ENCODE peak calls at places on chromosome 4, in four cellular contexts. One of them, this sample, is unnamed.
A peak's percentile ranks its signal among the peaks of the same experiment; 100 is the strongest.

GRCh38 chr4:31518796-31519250 is 798.7 kb downstream of the PCDH7 start:
- DNase-seq in HepG2: no peak
- DNase-seq in GM12878: no peak
- DNase-seq in K562: no peak
- DNase-seq in this sample: no peak

GRCh38 chr4:3531306-3531886 is 826 bp downstream of the LRPAP1 start:
- DNase-seq in HepG2: no peak
- DNase-seq in GM12878: no peak
- DNase-seq in K562: no peak
- DNase-seq in this sample: no peak

GRCh38 chr4:162891788-162892707 is 274.6 kb downstream of the NAF1 start:
- DNase-seq in HepG2: no peak
- DNase-seq in GM12878: peak; percentile 89
- DNase-seq in K562: no peak
- DNase-seq in this sample: no peak

GRCh38 chr4:95284668-95285067 is 264.1 kb downstream of the UNC5C start:
- DNase-seq in HepG2: no peak
- DNase-seq in GM12878: no peak
- DNase-seq in K562: no peak
- DNase-seq in this sample: no peak

GRCh38 chr4:51943221-51943620 is 76.9 kb downstream of the LRRC66 start:
- DNase-seq in HepG2: peak; percentile 16
- DNase-seq in GM12878: no peak
- DNase-seq in K562: no peak
- DNase-seq in this sample: no peak

GRCh38 chr4:4659871-4660651 is 118.2 kb upstream of the STX18 start:
- DNase-seq in HepG2: no peak
- DNase-seq in GM12878: no peak
- DNase-seq in K562: peak; percentile 44
- DNase-seq in this sample: no peak

GRCh38 chr4:13289391-13289790 is 194.7 kb downstream of the RAB28 start:
- DNase-seq in HepG2: no peak
- DNase-seq in GM12878: no peak
- DNase-seq in K562: no peak
- DNase-seq in this sample: no peak

GRCh38 chr4:151046609-151047008 is 31.5 kb upstream of the LRBA start:
- DNase-seq in HepG2: no peak
- DNase-seq in GM12878: no peak
- DNase-seq in K562: no peak
- DNase-seq in this sample: no peak

GRCh38 chr4:126762651-126763247 is 870.0 kb upstream of the INTU start:
- DNase-seq in HepG2: no peak
- DNase-seq in GM12878: no peak
- DNase-seq in K562: no peak
- DNase-seq in this sample: no peak
- TF ChIP-seq JUNB in HepG2: no peak
- TF ChIP-seq JUNB in GM12878: no peak
- TF ChIP-seq JUNB in K562: no peak
- TF ChIP-seq JUNB in this sample: no peak

DNA sequence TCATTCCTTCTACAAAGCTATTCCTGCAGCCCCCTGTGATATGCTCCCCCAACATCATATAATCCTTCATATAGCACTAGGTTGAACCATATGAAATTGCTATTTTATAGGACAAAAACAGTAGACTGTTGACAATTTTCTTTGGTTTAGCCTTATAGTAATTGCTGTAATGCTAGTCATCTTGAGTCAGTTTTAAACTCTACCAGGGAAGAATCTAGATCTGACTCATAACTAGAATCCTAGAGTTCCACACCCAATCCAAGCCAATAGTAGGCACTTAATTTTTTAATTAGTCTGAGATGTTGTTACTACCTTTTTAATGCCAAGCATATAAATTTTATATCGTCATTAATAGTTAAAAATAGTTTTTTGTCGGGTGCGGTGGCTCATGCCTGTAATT is 136.8 kb downstream of the CHRNA9 start:
- DNase-seq in HepG2: no peak
- DNase-seq in GM12878: no peak
- DNase-seq in K562: no peak
- DNase-seq in this sample: no peak
- H3K79me2 ChIP-seq in HepG2: no peaks in the 10 kb centered on the region
- H3K79me2 ChIP-seq in GM12878: peaks cover 36% of the 10 kb centered on the region
- H3K79me2 ChIP-seq in K562: no peaks in the 10 kb centered on the region
- H3K79me2 ChIP-seq in this sample: peaks cover 51% of the 10 kb centered on the region

DNA sequence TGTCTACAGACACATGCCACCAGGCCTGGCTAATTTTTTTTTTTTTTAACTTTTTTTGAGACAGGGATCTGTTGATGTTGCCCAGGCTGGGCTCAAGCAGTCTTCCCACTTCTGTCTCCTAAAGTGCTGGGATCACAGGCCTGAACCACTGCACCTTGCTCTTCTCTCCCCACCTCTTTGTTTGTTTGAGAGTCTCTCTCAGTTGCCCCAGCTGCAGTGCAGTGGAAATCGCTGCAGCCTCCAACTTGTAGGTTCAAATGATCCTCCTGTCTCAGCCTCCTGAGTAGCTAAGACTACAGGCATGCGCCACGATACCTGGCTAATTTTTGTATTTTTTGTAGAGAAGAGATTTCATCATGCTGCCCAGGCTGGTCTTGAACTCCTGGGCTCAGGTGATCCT is 115.6 kb downstream of the LARP7 start:
- DNase-seq in HepG2: no peak
- DNase-seq in GM12878: no peak
- DNase-seq in K562: no peak
- DNase-seq in this sample: no peak
- TF ChIP-seq JUNB in HepG2: no peak
- TF ChIP-seq JUNB in GM12878: no peak
- TF ChIP-seq JUNB in K562: no peak
- TF ChIP-seq JUNB in this sample: no peak

GRCh38 chr4:113711883-113712662 is 49.5 kb downstream of the CAMK2D start:
- DNase-seq in HepG2: no peak
- DNase-seq in GM12878: no peak
- DNase-seq in K562: no peak
- DNase-seq in this sample: no peak
- H3K79me2 ChIP-seq in HepG2: peaks cover 2% of the 10 kb centered on the region
- H3K79me2 ChIP-seq in GM12878: peaks cover 8% of the 10 kb centered on the region
- H3K79me2 ChIP-seq in K562: no peaks in the 10 kb centered on the region
- H3K79me2 ChIP-seq in this sample: no peaks in the 10 kb centered on the region

GRCh38 chr4:101398807-101399206 is 51.5 kb upstream of the PPP3CA start:
- DNase-seq in HepG2: no peak
- DNase-seq in GM12878: no peak
- DNase-seq in K562: no peak
- DNase-seq in this sample: no peak

GRCh38 chr4:101400096-101400495 is 52.8 kb upstream of the PPP3CA start:
- DNase-seq in HepG2: no peak
- DNase-seq in GM12878: no peak
- DNase-seq in K562: no peak
- DNase-seq in this sample: no peak
- TF ChIP-seq JUNB in HepG2: no peak
- TF ChIP-seq JUNB in GM12878: no peak
- TF ChIP-seq JUNB in K562: no peak
- TF ChIP-seq JUNB in this sample: no peak

DNA sequence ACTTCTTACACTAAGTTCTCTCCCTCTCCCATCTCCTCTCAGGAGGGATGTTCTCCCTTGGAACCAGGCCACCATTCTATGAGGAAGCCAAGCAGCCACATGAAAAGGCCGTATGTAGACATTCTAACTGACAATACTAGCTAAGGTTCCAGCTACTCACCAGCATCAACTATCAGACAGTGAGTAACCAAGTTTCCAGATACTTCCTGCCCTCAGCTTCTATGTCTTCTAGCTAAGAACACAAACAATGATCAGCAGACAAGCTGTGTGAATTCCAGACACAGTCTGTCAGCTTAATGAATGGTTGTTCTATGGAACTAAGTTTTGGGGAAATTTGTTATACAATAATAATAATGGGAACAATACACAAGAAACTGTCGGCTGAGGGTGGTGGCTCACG is 50.8 kb downstream of the SMIM14 start:
- DNase-seq in HepG2: no peak
- DNase-seq in GM12878: no peak
- DNase-seq in K562: no peak
- DNase-seq in this sample: no peak
- H3K79me2 ChIP-seq in HepG2: no peaks in the 10 kb centered on the region
- H3K79me2 ChIP-seq in GM12878: peaks cover 1% of the 10 kb centered on the region
- H3K79me2 ChIP-seq in K562: no peaks in the 10 kb centered on the region
- H3K79me2 ChIP-seq in this sample: no peaks in the 10 kb centered on the region

GRCh38 chr4:37685211-37685725 is 908 bp downstream of the RELL1 start:
- DNase-seq in HepG2: no peak
- DNase-seq in GM12878: no peak
- DNase-seq in K562: no peak
- DNase-seq in this sample: peak; percentile 21
- TF ChIP-seq JUNB in HepG2: no peak
- TF ChIP-seq JUNB in GM12878: no peak
- TF ChIP-seq JUNB in K562: no peak
- TF ChIP-seq JUNB in this sample: no peak